ENCODE peak calls at places on chromosomes 11 and 22, in eight cellular contexts. One of them, this sample, is unnamed.

GRCh38 chr11:90364527-90364926 is 141.7 kb upstream of the CHORDC1 start:
- DNase-seq in retina: no peak
- DNase-seq in GM12865: no peak
- DNase-seq in NCI-H1436: no peak
- DNase-seq in stomach: no peak
- DNase-seq in MM.1S: no peak
- DNase-seq in A549: no peak
- DNase-seq in KBM-7: no peak
- DNase-seq in this sample: no peak

GRCh38 chr22:19800306-19800705 is 39.7 kb downstream of the TBX1 start:
- DNase-seq in retina: no peak
- DNase-seq in GM12865: no peak
- DNase-seq in NCI-H1436: no peak
- DNase-seq in stomach: no peak
- DNase-seq in MM.1S: no peak
- DNase-seq in A549: no peak
- DNase-seq in KBM-7: no peak
- DNase-seq in this sample: no peak

GRCh38 chr11:107849791-107850190 is 8.8 kb downstream of the SLC35F2 start:
- DNase-seq in retina: no peak
- DNase-seq in GM12865: no peak
- DNase-seq in NCI-H1436: no peak
- DNase-seq in stomach: no peak
- DNase-seq in MM.1S: no peak
- DNase-seq in A549: no peak
- DNase-seq in KBM-7: peak; percentile 77
- DNase-seq in this sample: no peak

GRCh38 chr22:50473088-50473487 is 1.7 kb downstream of the SBF1 start:
- DNase-seq in retina: no peak
- DNase-seq in GM12865: peak; percentile 65
- DNase-seq in NCI-H1436: peak; percentile 36
- DNase-seq in stomach: no peak
- DNase-seq in MM.1S: peak; percentile 51
- DNase-seq in A549: peak; percentile 60
- DNase-seq in KBM-7: peak; percentile 46
- DNase-seq in this sample: no peak

GRCh38 chr11:120339394-120339890 is 3.2 kb downstream of the ARHGEF12 start:
- DNase-seq in retina: peak; percentile 19
- DNase-seq in GM12865: no peak
- DNase-seq in NCI-H1436: no peak
- DNase-seq in stomach: peak; percentile 40
- DNase-seq in MM.1S: peak; percentile 60
- DNase-seq in A549: no peak
- DNase-seq in KBM-7: peak; percentile 20
- DNase-seq in this sample: no peak

GRCh38 chr11:12092714-12093113 is 17.7 kb upstream of the MICAL2 start:
- DNase-seq in retina: peak; percentile 40
- DNase-seq in GM12865: no peak
- DNase-seq in NCI-H1436: no peak
- DNase-seq in stomach: no peak
- DNase-seq in MM.1S: no peak
- DNase-seq in A549: no peak
- DNase-seq in KBM-7: no peak
- DNase-seq in this sample: no peak

GRCh38 chr11:100895449-100895848 is 208.4 kb downstream of the ARHGAP42 start:
- DNase-seq in retina: no peak
- DNase-seq in GM12865: no peak
- DNase-seq in NCI-H1436: no peak
- DNase-seq in stomach: no peak
- DNase-seq in MM.1S: no peak
- DNase-seq in A549: no peak
- DNase-seq in KBM-7: no peak
- DNase-seq in this sample: no peak

GRCh38 chr11:75945925-75946324 is 130.9 kb downstream of the UVRAG start:
- DNase-seq in retina: no peak
- DNase-seq in GM12865: no peak
- DNase-seq in NCI-H1436: no peak
- DNase-seq in stomach: no peak
- DNase-seq in MM.1S: no peak
- DNase-seq in A549: no peak
- DNase-seq in KBM-7: no peak
- DNase-seq in this sample: no peak

GRCh38 chr11:76604652-76605241 is 65.8 kb downstream of the LRRC32 start:
- DNase-seq in retina: no peak
- DNase-seq in GM12865: no peak
- DNase-seq in NCI-H1436: no peak
- DNase-seq in stomach: peak; percentile 79
- DNase-seq in MM.1S: no peak
- DNase-seq in A549: no peak
- DNase-seq in KBM-7: no peak
- DNase-seq in this sample: no peak

GRCh38 chr22:22986640-22987039 is 83.7 kb upstream of the GNAZ start:
- DNase-seq in retina: no peak
- DNase-seq in GM12865: no peak
- DNase-seq in NCI-H1436: no peak
- DNase-seq in stomach: no peak
- DNase-seq in MM.1S: no peak
- DNase-seq in A549: no peak
- DNase-seq in KBM-7: no peak
- DNase-seq in this sample: no peak